ENCODE peak calls at places on chromosomes 13 and 19, in six cellular contexts. D is EL; Z is astrocyte of the hippocampus; O is dermis microvascular lymphatic vessel endothelial cell; B is stimulated activated CD4-positive, alpha-beta T cell treated with anti-CD3 and anti-CD28 coated beads, Interleukin-2, amount 100 ng/mL, for 48 hours; T is HT1080. E is an unnamed sample.

GRCh38 chr13:27919934-27920676 is at the start of gene PDX1:
- DNase-seq in B (no peak), T (no peak), Z (no peak), D (peak; percentile 13), O (peak; percentile 33), E (no peak)

GRCh38 chr19:30070970-30071632 is 129.1 kb downstream of the URI1 start:
- DNase-seq in Z (peak; percentile 11), O (no peak), T (no peak), B (no peak), D (no peak), E (no peak)

GRCh38 chr19:44764975-44765948 is 12.4 kb upstream of the CBLC start:
- DNase-seq in Z (no peak), D (peak; percentile 31), T (peak; percentile 35), B (no peak), O (no peak), E (no peak)

GRCh38 chr13:106369858-106370257 is 165.6 kb downstream of the EFNB2 start:
- DNase-seq in T (no peak), Z (no peak), B (no peak), O (no peak), D (no peak), E (no peak)

GRCh38 chr19:13181747-13182388 is 31.7 kb downstream of the IER2 start:
- DNase-seq in Z (peak; percentile 75), B (no peak), D (peak; percentile 50), T (no peak), O (peak; percentile 33), E (no peak)

GRCh38 chr19:41564515-41565383 is 11.2 kb upstream of the CEACAM21 start:
- DNase-seq in Z (peak; percentile 3), D (no peak), T (no peak), B (no peak), O (peak; percentile 40), E (no peak)

GRCh38 chr19:48813123-48813911 is 2.5 kb upstream of the BCAT2 start:
- DNase-seq in O (no peak), T (no peak), Z (no peak), D (no peak), B (no peak), E (no peak)

GRCh38 chr13:50358221-50358620 is 343.0 kb downstream of the KCNRG start:
- DNase-seq in B (no peak), Z (peak; percentile 56), T (no peak), O (no peak), D (no peak), E (no peak)

GRCh38 chr13:91238036-91238435 is 109.5 kb upstream of the MIR17HG start:
- DNase-seq in O (no peak), D (no peak), T (no peak), B (no peak), Z (no peak), E (no peak)

GRCh38 chr13:32905063-32905863 is 111.0 kb upstream of the KL start:
- DNase-seq in B (no peak), T (peak; percentile 77), D (peak; percentile 52), O (no peak), Z (no peak), E (peak; percentile 8)

GRCh38 chr13:31051999-31052398 is 109.7 kb downstream of the HSPH1 start:
- DNase-seq in O (no peak), Z (no peak), B (no peak), D (no peak), T (peak; percentile 29), E (no peak)

GRCh38 chr19:4373601-4374441 is 26.5 kb downstream of the SH3GL1 start:
- DNase-seq in T (no peak), B (no peak), Z (peak; percentile 53), D (no peak), O (peak; percentile 50), E (no peak)

GRCh38 chr13:51619614-51620013 is 35.4 kb downstream of the WDFY2 start:
- DNase-seq in Z (peak; percentile 51), B (no peak), O (no peak), T (peak; percentile 52), D (peak; percentile 66), E (no peak)

GRCh38 chr13:47594833-47595232 is 406.2 kb downstream of the SUCLA2 start:
- DNase-seq in B (no peak), Z (no peak), D (peak; percentile 27), T (peak; percentile 47), O (no peak), E (peak; percentile 3)

GRCh38 chr13:97258801-97259200 is 36.7 kb downstream of the MBNL2 start:
- DNase-seq in Z (peak; percentile 65), T (no peak), D (peak; percentile 71), B (no peak), O (no peak), E (no peak)

GRCh38 chr19:18961767-18962423 is 20.9 kb upstream of the HOMER3 start:
- DNase-seq in B (no peak), T (no peak), Z (no peak), O (no peak), D (no peak), E (no peak)

GRCh38 chr13:98613591-98613990 is 36.7 kb upstream of the STK24 start:
- DNase-seq in Z (no peak), B (no peak), T (no peak), D (no peak), O (no peak), E (no peak)

GRCh38 chr13:77386880-77387606 is 60.1 kb upstream of the MYCBP2 start:
- DNase-seq in Z (peak; percentile 85), D (peak; percentile 85), B (no peak), O (no peak), T (peak; percentile 58), E (no peak)

E was measured in COLO829.